ENCODE peak calls at places on chromosomes 16 and 17, in five cellular contexts. Q is NCI-H1092 treated with DMSO at 0.1 percent for 48 hours; V is activated CD4-positive, alpha-beta memory T cell treated with anti-CD3 and anti-CD28 coated beads, Interleukin-2, amount 10 ng/mL, durations not matched to agents 7 days and 5 days; A is thoracic aorta; H is AG20443. S is an unnamed sample.

GRCh38 chr17:10762037-10762436 is 32.2 kb upstream of the TMEM220 start:
- DNase-seq in V (no peak), A (no peak), H (no peak), Q (no peak), S (no peak)

GRCh38 chr17:73803867-73804539 is 159.8 kb upstream of the SDK2 start:
- DNase-seq in V (no peak), H (no peak), Q (peak), A (no peak), S (no peak)

GRCh38 chr17:7144203-7144602 is 29.6 kb upstream of the ASGR2 start:
- DNase-seq in A (no peak), V (no peak), Q (no peak), H (no peak), S (no peak)

GRCh38 chr17:74822329-74823175 is 37.1 kb downstream of the GRIN2C start:
- DNase-seq in Q (peak), V (no peak), A (no peak), H (no peak), S (no peak)

GRCh38 chr16:56195151-56195550 is 3.9 kb downstream of the GNAO1 start:
- DNase-seq in A (no peak), Q (peak), H (no peak), V (no peak), S (no peak)

GRCh38 chr17:41925991-41926590 is 4.3 kb upstream of the ODAD4 start:
- DNase-seq in Q (no peak), H (no peak), V (no peak), A (no peak), S (no peak)

GRCh38 chr17:69060835-69061234 is at the start of gene ABCA9:
- DNase-seq in H (peak), V (no peak), Q (no peak), A (no peak), S (no peak)

GRCh38 chr17:50916026-50916707 is 50.0 kb upstream of the TOB1 start:
- DNase-seq in V (peak), A (no peak), Q (no peak), H (no peak), S (no peak)

GRCh38 chr17:48427598-48427997 is 2.4 kb downstream of the SKAP1 start:
- DNase-seq in A (no peak), Q (no peak), V (peak), H (no peak), S (peak)

S was measured in activated CD8-positive, alpha-beta T cell treated with anti-CD3 and anti-CD28 coated beads, Interleukin-2, amount 10 ng/mL, durations not matched to agents 7 days and 5 days.